ENCODE peak calls at places on chromosomes 16 and 17, in four cellular contexts. One of them, this sample, is unnamed.

GRCh38 chr17:18921912-18922451 is 30.0 kb upstream of the SLC5A10 start:
- DNase-seq in uterus: no peak
- DNase-seq in left ventricle myocardium inferior: no peak
- DNase-seq in Caco-2: no peak
- DNase-seq in this sample: no peak

GRCh38 chr16:78405833-78406232 is 306.4 kb downstream of the WWOX start:
- DNase-seq in uterus: no peak
- DNase-seq in left ventricle myocardium inferior: no peak
- DNase-seq in Caco-2: no peak
- DNase-seq in this sample: no peak

GRCh38 chr16:78895661-78896060 is 704.9 kb downstream of the MAF start:
- DNase-seq in left ventricle myocardium inferior: no peak
- DNase-seq in Caco-2: no peak
- DNase-seq in uterus: no peak
- DNase-seq in this sample: no peak

GRCh38 chr17:37818689-37819088 is 73.8 kb upstream of the HNF1B start:
- DNase-seq in Caco-2: no peak
- DNase-seq in uterus: no peak
- DNase-seq in left ventricle myocardium inferior: no peak
- DNase-seq in this sample: peak; percentile 78

GRCh38 chr16:48542020-48542473 is 67.9 kb downstream of the N4BP1 start:
- DNase-seq in Caco-2: no peak
- DNase-seq in uterus: no peak
- DNase-seq in left ventricle myocardium inferior: peak; percentile 55
- DNase-seq in this sample: peak; percentile 61

GRCh38 chr17:15269690-15270089 is 4.6 kb upstream of the PMP22 start:
- DNase-seq in Caco-2: no peak
- DNase-seq in left ventricle myocardium inferior: no peak
- DNase-seq in uterus: no peak
- DNase-seq in this sample: no peak

GRCh38 chr17:69269174-69269998 is 40.8 kb upstream of the ABCA10 start:
- DNase-seq in Caco-2: no peak
- DNase-seq in uterus: no peak
- DNase-seq in left ventricle myocardium inferior: no peak
- DNase-seq in this sample: no peak

GRCh38 chr16:69833357-69833781 is 71.2 kb downstream of the WWP2 start:
- DNase-seq in left ventricle myocardium inferior: no peak
- DNase-seq in Caco-2: no peak
- DNase-seq in uterus: no peak
- DNase-seq in this sample: no peak

DNA sequence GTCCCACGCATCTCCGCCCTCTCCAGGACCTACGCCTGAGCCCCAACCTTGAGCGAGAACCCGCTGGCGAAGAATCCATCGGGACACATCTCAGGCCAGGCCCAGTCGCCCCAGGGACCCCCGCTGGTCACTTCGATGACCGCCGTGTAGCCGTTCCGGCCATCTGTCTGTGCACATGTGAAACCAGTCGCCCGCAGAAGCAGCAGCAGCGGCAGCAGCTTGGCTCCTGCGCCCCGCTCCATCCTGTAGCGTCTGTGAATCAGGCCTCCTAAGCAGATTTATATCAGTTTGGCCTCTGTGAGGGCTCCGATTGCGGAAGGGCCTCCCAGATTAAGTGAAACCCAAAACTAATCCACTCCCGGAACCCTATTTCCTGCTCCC is at the start of gene VMO1:
- DNase-seq in uterus: peak; percentile 37
- DNase-seq in left ventricle myocardium inferior: no peak
- DNase-seq in Caco-2: no peak
- DNase-seq in this sample: no peak
- H3K4me3 ChIP-seq in uterus: peak within 1 kb of the TSS; percentile 23
- H3K4me3 ChIP-seq in left ventricle myocardium inferior: peak within 1 kb of the TSS; percentile 57
- H3K4me3 ChIP-seq in Caco-2: no peak within 1 kb of the TSS
- H3K4me3 ChIP-seq in this sample: no peak within 1 kb of the TSS

DNA sequence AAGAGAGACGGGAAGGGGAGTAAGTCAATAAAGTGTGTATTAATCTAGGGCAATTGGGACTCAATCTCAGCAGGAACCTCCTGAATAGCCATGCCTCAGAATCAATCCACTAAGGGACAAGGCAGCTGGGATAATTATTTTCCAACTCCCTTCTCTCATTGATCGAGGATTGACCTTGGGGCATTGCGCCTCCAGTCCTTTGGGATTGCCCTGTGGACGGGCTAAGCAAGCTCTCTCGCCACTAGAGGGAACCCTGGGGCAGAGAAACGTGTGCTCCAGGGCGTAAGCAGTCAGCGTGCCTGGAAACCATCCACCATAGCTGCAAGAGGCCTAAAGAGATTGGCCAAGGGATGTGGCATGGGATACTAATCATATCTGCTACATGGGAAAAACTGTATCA is 53.9 kb upstream of the ERCC4 start:
- DNase-seq in uterus: peak; percentile 47
- DNase-seq in Caco-2: peak; percentile 76
- DNase-seq in left ventricle myocardium inferior: peak; percentile 56
- DNase-seq in this sample: peak; percentile 72
- TF ChIP-seq CTCF in uterus: peak; percentile 48
- TF ChIP-seq CTCF in Caco-2: peak; percentile 72
- TF ChIP-seq CTCF in left ventricle myocardium inferior: peak; percentile 79
- TF ChIP-seq CTCF in this sample: peak; percentile 40

DNA sequence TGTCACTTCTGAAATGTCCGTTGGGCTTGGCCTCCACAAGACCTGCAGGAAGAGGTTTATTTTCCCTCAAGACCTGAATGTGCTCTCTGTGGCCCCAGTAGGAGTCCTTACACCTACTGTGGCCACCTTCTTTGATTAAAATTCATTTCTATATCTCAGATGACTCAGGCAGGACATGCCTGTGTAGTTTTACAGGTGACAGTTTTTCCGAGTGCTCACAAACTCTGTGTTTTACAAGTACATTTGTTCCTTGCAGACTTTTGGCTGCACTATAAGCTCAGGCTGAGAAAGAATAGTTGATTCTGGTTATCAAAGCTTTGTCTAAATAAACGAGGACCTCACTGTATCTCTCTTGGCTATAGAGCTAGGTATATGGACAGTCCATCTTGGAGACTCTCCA is 257.1 kb downstream of the MAP2K4 start:
- DNase-seq in left ventricle myocardium inferior: no peak
- DNase-seq in Caco-2: no peak
- DNase-seq in uterus: no peak
- DNase-seq in this sample: no peak
- H3K4me1 ChIP-seq in left ventricle myocardium inferior: no peaks in the 10 kb centered on the region
- H3K4me1 ChIP-seq in Caco-2: no peaks in the 10 kb centered on the region
- H3K4me1 ChIP-seq in uterus: no peaks in the 10 kb centered on the region
- H3K4me1 ChIP-seq in this sample: no peaks in the 10 kb centered on the region

GRCh38 chr17:82832881-82833475 is 6.8 kb downstream of the ZNF750 start:
- DNase-seq in uterus: no peak
- DNase-seq in Caco-2: no peak
- DNase-seq in left ventricle myocardium inferior: no peak
- DNase-seq in this sample: no peak
- H3K4me3 ChIP-seq in uterus: no peak overlapping the region
- H3K4me3 ChIP-seq in Caco-2: no peak overlapping the region
- H3K4me3 ChIP-seq in left ventricle myocardium inferior: peak overlapping the region; percentile 60
- H3K4me3 ChIP-seq in this sample: no peak overlapping the region

GRCh38 chr17:6394055-6394454 is 40.9 kb downstream of the AIPL1 start:
- DNase-seq in Caco-2: no peak
- DNase-seq in left ventricle myocardium inferior: no peak
- DNase-seq in uterus: no peak
- DNase-seq in this sample: no peak
- TF ChIP-seq CTCF in Caco-2: no peak
- TF ChIP-seq CTCF in left ventricle myocardium inferior: no peak
- TF ChIP-seq CTCF in uterus: no peak
- TF ChIP-seq CTCF in this sample: no peak

GRCh38 chr17:4858068-4858879 is 25.1 kb downstream of the MINK1 start:
- DNase-seq in uterus: peak; percentile 39
- DNase-seq in Caco-2: no peak
- DNase-seq in left ventricle myocardium inferior: no peak
- DNase-seq in this sample: no peak
- H3K4me1 ChIP-seq in uterus: peaks cover 5% of the 10 kb centered on the region
- H3K4me1 ChIP-seq in Caco-2: peaks cover 14% of the 10 kb centered on the region
- H3K4me1 ChIP-seq in left ventricle myocardium inferior: peaks cover 61% of the 10 kb centered on the region
- H3K4me1 ChIP-seq in this sample: peaks cover 5% of the 10 kb centered on the region

GRCh38 chr16:85301171-85301690 is 189.0 kb upstream of the CIBAR2 start:
- DNase-seq in left ventricle myocardium inferior: no peak
- DNase-seq in Caco-2: no peak
- DNase-seq in uterus: no peak
- DNase-seq in this sample: no peak

GRCh38 chr16:85302848-85303353 is 190.6 kb upstream of the CIBAR2 start:
- DNase-seq in uterus: no peak
- DNase-seq in left ventricle myocardium inferior: no peak
- DNase-seq in Caco-2: no peak
- DNase-seq in this sample: no peak

GRCh38 chr16:85300451-85300968 is 188.2 kb upstream of the CIBAR2 start:
- DNase-seq in uterus: no peak
- DNase-seq in left ventricle myocardium inferior: no peak
- DNase-seq in Caco-2: no peak
- DNase-seq in this sample: no peak

GRCh38 chr16:85303354-85303883 is 191.1 kb upstream of the CIBAR2 start:
- DNase-seq in uterus: peak; percentile 49
- DNase-seq in left ventricle myocardium inferior: peak; percentile 60
- DNase-seq in Caco-2: peak; percentile 62
- DNase-seq in this sample: peak; percentile 62

GRCh38 chr16:85302018-85302847 is 190.0 kb upstream of the CIBAR2 start:
- DNase-seq in left ventricle myocardium inferior: no peak
- DNase-seq in Caco-2: no peak
- DNase-seq in uterus: peak; percentile 77
- DNase-seq in this sample: no peak
- H3K4me3 ChIP-seq in left ventricle myocardium inferior: no peak overlapping the region
- H3K4me3 ChIP-seq in Caco-2: no peak overlapping the region
- H3K4me3 ChIP-seq in uterus: no peak overlapping the region
- H3K4me3 ChIP-seq in this sample: no peak overlapping the region

GRCh38 chr16:57828272-57829161 is 26.2 kb upstream of the KIFC3 start:
- DNase-seq in left ventricle myocardium inferior: no peak
- DNase-seq in uterus: no peak
- DNase-seq in Caco-2: no peak
- DNase-seq in this sample: no peak
- TF ChIP-seq CTCF in left ventricle myocardium inferior: no peak
- TF ChIP-seq CTCF in uterus: no peak
- TF ChIP-seq CTCF in Caco-2: no peak
- TF ChIP-seq CTCF in this sample: no peak

This sample was measured in lung.